ENCODE peak calls at places on chromosomes 4 and X, in five cellular contexts. One of them, this sample, is unnamed.

GRCh38 chrX:8305336-8305735 is 134.3 kb upstream of the VCX2 start:
- DNase-seq in neural crest cell: no peak
- DNase-seq in breast epithelium: no peak
- DNase-seq in stimulated activated CD8-positive, alpha-beta memory T cell treated with anti-CD3 and anti-CD28 coated beads, Interleukin-2, amount 100 ng/mL, for 1 hour: no peak
- DNase-seq in fibroblast of the aortic adventitia: no peak
- DNase-seq in this sample: no peak

GRCh38 chr4:89674876-89675459 is 162.0 kb downstream of the SNCA start:
- DNase-seq in breast epithelium: no peak
- DNase-seq in stimulated activated CD8-positive, alpha-beta memory T cell treated with anti-CD3 and anti-CD28 coated beads, Interleukin-2, amount 100 ng/mL, for 1 hour: no peak
- DNase-seq in neural crest cell: no peak
- DNase-seq in fibroblast of the aortic adventitia: no peak
- DNase-seq in this sample: no peak

GRCh38 chr4:155548173-155548572 is 118.5 kb upstream of the GUCY1A1 start:
- DNase-seq in breast epithelium: no peak
- DNase-seq in stimulated activated CD8-positive, alpha-beta memory T cell treated with anti-CD3 and anti-CD28 coated beads, Interleukin-2, amount 100 ng/mL, for 1 hour: no peak
- DNase-seq in fibroblast of the aortic adventitia: no peak
- DNase-seq in neural crest cell: no peak
- DNase-seq in this sample: no peak

GRCh38 chr4:65391382-65391781 is 278.9 kb downstream of the EPHA5 start:
- DNase-seq in breast epithelium: no peak
- DNase-seq in fibroblast of the aortic adventitia: no peak
- DNase-seq in neural crest cell: no peak
- DNase-seq in stimulated activated CD8-positive, alpha-beta memory T cell treated with anti-CD3 and anti-CD28 coated beads, Interleukin-2, amount 100 ng/mL, for 1 hour: no peak
- DNase-seq in this sample: no peak

GRCh38 chrX:103330601-103331397 is 760 bp downstream of the TCEAL7 start:
- DNase-seq in neural crest cell: no peak
- DNase-seq in breast epithelium: no peak
- DNase-seq in stimulated activated CD8-positive, alpha-beta memory T cell treated with anti-CD3 and anti-CD28 coated beads, Interleukin-2, amount 100 ng/mL, for 1 hour: no peak
- DNase-seq in fibroblast of the aortic adventitia: peak
- DNase-seq in this sample: no peak

GRCh38 chrX:68894513-68895338 is 65.9 kb downstream of the EFNB1 start:
- DNase-seq in breast epithelium: peak
- DNase-seq in neural crest cell: no peak
- DNase-seq in stimulated activated CD8-positive, alpha-beta memory T cell treated with anti-CD3 and anti-CD28 coated beads, Interleukin-2, amount 100 ng/mL, for 1 hour: no peak
- DNase-seq in fibroblast of the aortic adventitia: peak
- DNase-seq in this sample: no peak

GRCh38 chr4:130653842-130654241 is 1557.9 kb downstream of the C4orf33 start:
- DNase-seq in stimulated activated CD8-positive, alpha-beta memory T cell treated with anti-CD3 and anti-CD28 coated beads, Interleukin-2, amount 100 ng/mL, for 1 hour: no peak
- DNase-seq in fibroblast of the aortic adventitia: no peak
- DNase-seq in breast epithelium: no peak
- DNase-seq in neural crest cell: no peak
- DNase-seq in this sample: no peak

GRCh38 chrX:123975180-123975579 is 13.7 kb downstream of the STAG2 start:
- DNase-seq in neural crest cell: no peak
- DNase-seq in stimulated activated CD8-positive, alpha-beta memory T cell treated with anti-CD3 and anti-CD28 coated beads, Interleukin-2, amount 100 ng/mL, for 1 hour: no peak
- DNase-seq in breast epithelium: no peak
- DNase-seq in fibroblast of the aortic adventitia: peak
- DNase-seq in this sample: no peak

GRCh38 chrX:104922206-104922621 is 298.3 kb downstream of the TEX13A start:
- DNase-seq in stimulated activated CD8-positive, alpha-beta memory T cell treated with anti-CD3 and anti-CD28 coated beads, Interleukin-2, amount 100 ng/mL, for 1 hour: no peak
- DNase-seq in fibroblast of the aortic adventitia: peak
- DNase-seq in breast epithelium: peak
- DNase-seq in neural crest cell: peak
- DNase-seq in this sample: peak

GRCh38 chrX:153442463-153442862 is 3.4 kb downstream of the TREX2 start:
- DNase-seq in stimulated activated CD8-positive, alpha-beta memory T cell treated with anti-CD3 and anti-CD28 coated beads, Interleukin-2, amount 100 ng/mL, for 1 hour: no peak
- DNase-seq in neural crest cell: no peak
- DNase-seq in breast epithelium: no peak
- DNase-seq in fibroblast of the aortic adventitia: no peak
- DNase-seq in this sample: no peak

This sample was measured in NCI-H2081 treated with DMSO at 0.1 percent for 48 hours.